ENCODE peak calls at places on chromosome 17, in nine cellular contexts. One of them, this sample, is unnamed.

GRCh38 chr17:30554839-30555751 is 77.9 kb downstream of the GOSR1 start:
- DNase-seq in mucosa of descending colon: no peak
- DNase-seq in activated CD8-positive, alpha-beta memory T cell treated with anti-CD3 and anti-CD28 coated beads, Interleukin-2, amount 50 U/mL, for 48 hours: peak
- DNase-seq in central memory CD4-positive, alpha-beta T cell: no peak
- DNase-seq in GM23248: peak
- DNase-seq in activated T-cell treated with anti-CD3 and anti-CD28 coated beads for 48 hours: no peak
- DNase-seq in NCI-H146: peak
- DNase-seq in activated gamma-delta T cell treated with Interleukin-2 at 50 U/mL for 16 hours: no peak
- DNase-seq in GF-D8: no peak
- DNase-seq in this sample: no peak

GRCh38 chr17:77318491-77319210 is 177.9 kb downstream of the SEC14L1 start:
- DNase-seq in mucosa of descending colon: peak
- DNase-seq in activated CD8-positive, alpha-beta memory T cell treated with anti-CD3 and anti-CD28 coated beads, Interleukin-2, amount 50 U/mL, for 48 hours: no peak
- DNase-seq in central memory CD4-positive, alpha-beta T cell: no peak
- DNase-seq in GM23248: peak
- DNase-seq in activated T-cell treated with anti-CD3 and anti-CD28 coated beads for 48 hours: no peak
- DNase-seq in NCI-H146: no peak
- DNase-seq in activated gamma-delta T cell treated with Interleukin-2 at 50 U/mL for 16 hours: no peak
- DNase-seq in GF-D8: no peak
- DNase-seq in this sample: no peak

GRCh38 chr17:292016-292415 is 60.6 kb downstream of the RPH3AL start:
- DNase-seq in mucosa of descending colon: peak
- DNase-seq in activated CD8-positive, alpha-beta memory T cell treated with anti-CD3 and anti-CD28 coated beads, Interleukin-2, amount 50 U/mL, for 48 hours: no peak
- DNase-seq in central memory CD4-positive, alpha-beta T cell: no peak
- DNase-seq in GM23248: no peak
- DNase-seq in activated T-cell treated with anti-CD3 and anti-CD28 coated beads for 48 hours: no peak
- DNase-seq in NCI-H146: no peak
- DNase-seq in activated gamma-delta T cell treated with Interleukin-2 at 50 U/mL for 16 hours: no peak
- DNase-seq in GF-D8: no peak
- DNase-seq in this sample: no peak

GRCh38 chr17:561118-561517 is 153.5 kb downstream of the VPS53 start:
- DNase-seq in mucosa of descending colon: no peak
- DNase-seq in activated CD8-positive, alpha-beta memory T cell treated with anti-CD3 and anti-CD28 coated beads, Interleukin-2, amount 50 U/mL, for 48 hours: no peak
- DNase-seq in central memory CD4-positive, alpha-beta T cell: no peak
- DNase-seq in GM23248: peak
- DNase-seq in activated T-cell treated with anti-CD3 and anti-CD28 coated beads for 48 hours: peak
- DNase-seq in NCI-H146: no peak
- DNase-seq in activated gamma-delta T cell treated with Interleukin-2 at 50 U/mL for 16 hours: no peak
- DNase-seq in GF-D8: no peak
- DNase-seq in this sample: no peak

GRCh38 chr17:72719582-72720493 is 372.6 kb downstream of the SLC39A11 start:
- DNase-seq in mucosa of descending colon: no peak
- DNase-seq in activated CD8-positive, alpha-beta memory T cell treated with anti-CD3 and anti-CD28 coated beads, Interleukin-2, amount 50 U/mL, for 48 hours: peak
- DNase-seq in central memory CD4-positive, alpha-beta T cell: peak
- DNase-seq in GM23248: no peak
- DNase-seq in activated T-cell treated with anti-CD3 and anti-CD28 coated beads for 48 hours: peak
- DNase-seq in NCI-H146: no peak
- DNase-seq in activated gamma-delta T cell treated with Interleukin-2 at 50 U/mL for 16 hours: peak
- DNase-seq in GF-D8: no peak
- DNase-seq in this sample: no peak

GRCh38 chr17:17836818-17837379 is at the start of gene SREBF1:
- DNase-seq in mucosa of descending colon: peak
- DNase-seq in activated CD8-positive, alpha-beta memory T cell treated with anti-CD3 and anti-CD28 coated beads, Interleukin-2, amount 50 U/mL, for 48 hours: peak
- DNase-seq in central memory CD4-positive, alpha-beta T cell: peak
- DNase-seq in GM23248: peak
- DNase-seq in activated T-cell treated with anti-CD3 and anti-CD28 coated beads for 48 hours: peak
- DNase-seq in NCI-H146: peak
- DNase-seq in activated gamma-delta T cell treated with Interleukin-2 at 50 U/mL for 16 hours: peak
- DNase-seq in GF-D8: peak
- DNase-seq in this sample: no peak

GRCh38 chr17:11039342-11039741 is 201.5 kb upstream of the PIRT start:
- DNase-seq in mucosa of descending colon: no peak
- DNase-seq in activated CD8-positive, alpha-beta memory T cell treated with anti-CD3 and anti-CD28 coated beads, Interleukin-2, amount 50 U/mL, for 48 hours: no peak
- DNase-seq in central memory CD4-positive, alpha-beta T cell: no peak
- DNase-seq in GM23248: no peak
- DNase-seq in activated T-cell treated with anti-CD3 and anti-CD28 coated beads for 48 hours: no peak
- DNase-seq in NCI-H146: no peak
- DNase-seq in activated gamma-delta T cell treated with Interleukin-2 at 50 U/mL for 16 hours: no peak
- DNase-seq in GF-D8: no peak
- DNase-seq in this sample: no peak

GRCh38 chr17:31780436-31780835 is 78.6 kb downstream of the COPRS start:
- DNase-seq in mucosa of descending colon: no peak
- DNase-seq in activated CD8-positive, alpha-beta memory T cell treated with anti-CD3 and anti-CD28 coated beads, Interleukin-2, amount 50 U/mL, for 48 hours: no peak
- DNase-seq in central memory CD4-positive, alpha-beta T cell: no peak
- DNase-seq in GM23248: peak
- DNase-seq in activated T-cell treated with anti-CD3 and anti-CD28 coated beads for 48 hours: no peak
- DNase-seq in NCI-H146: no peak
- DNase-seq in activated gamma-delta T cell treated with Interleukin-2 at 50 U/mL for 16 hours: no peak
- DNase-seq in GF-D8: no peak
- DNase-seq in this sample: no peak

GRCh38 chr17:5557485-5557884 is 26.8 kb downstream of the NLRP1 start:
- DNase-seq in mucosa of descending colon: no peak
- DNase-seq in activated CD8-positive, alpha-beta memory T cell treated with anti-CD3 and anti-CD28 coated beads, Interleukin-2, amount 50 U/mL, for 48 hours: no peak
- DNase-seq in central memory CD4-positive, alpha-beta T cell: no peak
- DNase-seq in GM23248: peak
- DNase-seq in activated T-cell treated with anti-CD3 and anti-CD28 coated beads for 48 hours: no peak
- DNase-seq in NCI-H146: no peak
- DNase-seq in activated gamma-delta T cell treated with Interleukin-2 at 50 U/mL for 16 hours: no peak
- DNase-seq in GF-D8: no peak
- DNase-seq in this sample: no peak

GRCh38 chr17:67210915-67211314 is 34.1 kb downstream of the HELZ start:
- DNase-seq in mucosa of descending colon: no peak
- DNase-seq in activated CD8-positive, alpha-beta memory T cell treated with anti-CD3 and anti-CD28 coated beads, Interleukin-2, amount 50 U/mL, for 48 hours: no peak
- DNase-seq in central memory CD4-positive, alpha-beta T cell: no peak
- DNase-seq in GM23248: no peak
- DNase-seq in activated T-cell treated with anti-CD3 and anti-CD28 coated beads for 48 hours: no peak
- DNase-seq in NCI-H146: no peak
- DNase-seq in activated gamma-delta T cell treated with Interleukin-2 at 50 U/mL for 16 hours: no peak
- DNase-seq in GF-D8: no peak
- DNase-seq in this sample: no peak

GRCh38 chr17:81865733-81866439 is 5.3 kb downstream of the ARHGDIA start:
- DNase-seq in mucosa of descending colon: peak
- DNase-seq in activated CD8-positive, alpha-beta memory T cell treated with anti-CD3 and anti-CD28 coated beads, Interleukin-2, amount 50 U/mL, for 48 hours: peak
- DNase-seq in central memory CD4-positive, alpha-beta T cell: no peak
- DNase-seq in GM23248: peak
- DNase-seq in activated T-cell treated with anti-CD3 and anti-CD28 coated beads for 48 hours: no peak
- DNase-seq in NCI-H146: no peak
- DNase-seq in activated gamma-delta T cell treated with Interleukin-2 at 50 U/mL for 16 hours: no peak
- DNase-seq in GF-D8: no peak
- DNase-seq in this sample: no peak

GRCh38 chr17:15957608-15958307 is 12.8 kb downstream of the ADORA2B start:
- DNase-seq in mucosa of descending colon: no peak
- DNase-seq in activated CD8-positive, alpha-beta memory T cell treated with anti-CD3 and anti-CD28 coated beads, Interleukin-2, amount 50 U/mL, for 48 hours: no peak
- DNase-seq in central memory CD4-positive, alpha-beta T cell: no peak
- DNase-seq in GM23248: no peak
- DNase-seq in activated T-cell treated with anti-CD3 and anti-CD28 coated beads for 48 hours: no peak
- DNase-seq in NCI-H146: no peak
- DNase-seq in activated gamma-delta T cell treated with Interleukin-2 at 50 U/mL for 16 hours: no peak
- DNase-seq in GF-D8: no peak
- DNase-seq in this sample: no peak

GRCh38 chr17:64262422-64263260 is at the start of gene TEX2:
- DNase-seq in mucosa of descending colon: peak
- DNase-seq in activated CD8-positive, alpha-beta memory T cell treated with anti-CD3 and anti-CD28 coated beads, Interleukin-2, amount 50 U/mL, for 48 hours: peak
- DNase-seq in central memory CD4-positive, alpha-beta T cell: peak
- DNase-seq in GM23248: peak
- DNase-seq in activated T-cell treated with anti-CD3 and anti-CD28 coated beads for 48 hours: peak
- DNase-seq in NCI-H146: peak
- DNase-seq in activated gamma-delta T cell treated with Interleukin-2 at 50 U/mL for 16 hours: peak
- DNase-seq in GF-D8: peak
- DNase-seq in this sample: no peak

GRCh38 chr17:55564077-55564476 is 52.8 kb upstream of the SMIM36 start:
- DNase-seq in mucosa of descending colon: no peak
- DNase-seq in activated CD8-positive, alpha-beta memory T cell treated with anti-CD3 and anti-CD28 coated beads, Interleukin-2, amount 50 U/mL, for 48 hours: no peak
- DNase-seq in central memory CD4-positive, alpha-beta T cell: no peak
- DNase-seq in GM23248: peak
- DNase-seq in activated T-cell treated with anti-CD3 and anti-CD28 coated beads for 48 hours: no peak
- DNase-seq in NCI-H146: no peak
- DNase-seq in activated gamma-delta T cell treated with Interleukin-2 at 50 U/mL for 16 hours: no peak
- DNase-seq in GF-D8: no peak
- DNase-seq in this sample: no peak

GRCh38 chr17:65389956-65390355 is 171.5 kb downstream of the AXIN2 start:
- DNase-seq in mucosa of descending colon: no peak
- DNase-seq in activated CD8-positive, alpha-beta memory T cell treated with anti-CD3 and anti-CD28 coated beads, Interleukin-2, amount 50 U/mL, for 48 hours: no peak
- DNase-seq in central memory CD4-positive, alpha-beta T cell: no peak
- DNase-seq in GM23248: peak
- DNase-seq in activated T-cell treated with anti-CD3 and anti-CD28 coated beads for 48 hours: no peak
- DNase-seq in NCI-H146: no peak
- DNase-seq in activated gamma-delta T cell treated with Interleukin-2 at 50 U/mL for 16 hours: no peak
- DNase-seq in GF-D8: no peak
- DNase-seq in this sample: no peak

GRCh38 chr17:72661093-72661944 is 431.2 kb downstream of the SLC39A11 start:
- DNase-seq in mucosa of descending colon: no peak
- DNase-seq in activated CD8-positive, alpha-beta memory T cell treated with anti-CD3 and anti-CD28 coated beads, Interleukin-2, amount 50 U/mL, for 48 hours: no peak
- DNase-seq in central memory CD4-positive, alpha-beta T cell: no peak
- DNase-seq in GM23248: no peak
- DNase-seq in activated T-cell treated with anti-CD3 and anti-CD28 coated beads for 48 hours: no peak
- DNase-seq in NCI-H146: peak
- DNase-seq in activated gamma-delta T cell treated with Interleukin-2 at 50 U/mL for 16 hours: no peak
- DNase-seq in GF-D8: no peak
- DNase-seq in this sample: no peak

GRCh38 chr17:63997341-63998048 is 656 bp upstream of the PRR29 start:
- DNase-seq in mucosa of descending colon: no peak
- DNase-seq in activated CD8-positive, alpha-beta memory T cell treated with anti-CD3 and anti-CD28 coated beads, Interleukin-2, amount 50 U/mL, for 48 hours: no peak
- DNase-seq in central memory CD4-positive, alpha-beta T cell: no peak
- DNase-seq in GM23248: peak
- DNase-seq in activated T-cell treated with anti-CD3 and anti-CD28 coated beads for 48 hours: no peak
- DNase-seq in NCI-H146: no peak
- DNase-seq in activated gamma-delta T cell treated with Interleukin-2 at 50 U/mL for 16 hours: no peak
- DNase-seq in GF-D8: no peak
- DNase-seq in this sample: no peak

GRCh38 chr17:7304179-7304578 is 3.2 kb upstream of the EIF5A start:
- DNase-seq in mucosa of descending colon: no peak
- DNase-seq in activated CD8-positive, alpha-beta memory T cell treated with anti-CD3 and anti-CD28 coated beads, Interleukin-2, amount 50 U/mL, for 48 hours: no peak
- DNase-seq in central memory CD4-positive, alpha-beta T cell: no peak
- DNase-seq in GM23248: no peak
- DNase-seq in activated T-cell treated with anti-CD3 and anti-CD28 coated beads for 48 hours: no peak
- DNase-seq in NCI-H146: no peak
- DNase-seq in activated gamma-delta T cell treated with Interleukin-2 at 50 U/mL for 16 hours: no peak
- DNase-seq in GF-D8: no peak
- DNase-seq in this sample: no peak

GRCh38 chr17:6455321-6455705 is 11.1 kb downstream of the PIMREG start:
- DNase-seq in mucosa of descending colon: peak
- DNase-seq in activated CD8-positive, alpha-beta memory T cell treated with anti-CD3 and anti-CD28 coated beads, Interleukin-2, amount 50 U/mL, for 48 hours: no peak
- DNase-seq in central memory CD4-positive, alpha-beta T cell: peak
- DNase-seq in GM23248: no peak
- DNase-seq in activated T-cell treated with anti-CD3 and anti-CD28 coated beads for 48 hours: peak
- DNase-seq in NCI-H146: no peak
- DNase-seq in activated gamma-delta T cell treated with Interleukin-2 at 50 U/mL for 16 hours: peak
- DNase-seq in GF-D8: no peak
- DNase-seq in this sample: no peak

GRCh38 chr17:9185688-9186289 is 164.5 kb downstream of the NTN1 start:
- DNase-seq in mucosa of descending colon: no peak
- DNase-seq in activated CD8-positive, alpha-beta memory T cell treated with anti-CD3 and anti-CD28 coated beads, Interleukin-2, amount 50 U/mL, for 48 hours: no peak
- DNase-seq in central memory CD4-positive, alpha-beta T cell: no peak
- DNase-seq in GM23248: no peak
- DNase-seq in activated T-cell treated with anti-CD3 and anti-CD28 coated beads for 48 hours: no peak
- DNase-seq in NCI-H146: peak
- DNase-seq in activated gamma-delta T cell treated with Interleukin-2 at 50 U/mL for 16 hours: no peak
- DNase-seq in GF-D8: no peak
- DNase-seq in this sample: no peak

GRCh38 chr17:79892457-79893236 is 53.4 kb upstream of the CBX4 start:
- DNase-seq in mucosa of descending colon: peak
- DNase-seq in activated CD8-positive, alpha-beta memory T cell treated with anti-CD3 and anti-CD28 coated beads, Interleukin-2, amount 50 U/mL, for 48 hours: no peak
- DNase-seq in central memory CD4-positive, alpha-beta T cell: no peak
- DNase-seq in GM23248: no peak
- DNase-seq in activated T-cell treated with anti-CD3 and anti-CD28 coated beads for 48 hours: no peak
- DNase-seq in NCI-H146: peak
- DNase-seq in activated gamma-delta T cell treated with Interleukin-2 at 50 U/mL for 16 hours: no peak
- DNase-seq in GF-D8: no peak
- DNase-seq in this sample: no peak

GRCh38 chr17:42655528-42655927 is 3.6 kb upstream of the TUBG2 start:
- DNase-seq in mucosa of descending colon: no peak
- DNase-seq in activated CD8-positive, alpha-beta memory T cell treated with anti-CD3 and anti-CD28 coated beads, Interleukin-2, amount 50 U/mL, for 48 hours: no peak
- DNase-seq in central memory CD4-positive, alpha-beta T cell: no peak
- DNase-seq in GM23248: peak
- DNase-seq in activated T-cell treated with anti-CD3 and anti-CD28 coated beads for 48 hours: no peak
- DNase-seq in NCI-H146: no peak
- DNase-seq in activated gamma-delta T cell treated with Interleukin-2 at 50 U/mL for 16 hours: no peak
- DNase-seq in GF-D8: no peak
- DNase-seq in this sample: no peak

GRCh38 chr17:45224671-45225050 is 3.0 kb downstream of the FMNL1 start:
- DNase-seq in mucosa of descending colon: peak
- DNase-seq in activated CD8-positive, alpha-beta memory T cell treated with anti-CD3 and anti-CD28 coated beads, Interleukin-2, amount 50 U/mL, for 48 hours: peak
- DNase-seq in central memory CD4-positive, alpha-beta T cell: no peak
- DNase-seq in GM23248: no peak
- DNase-seq in activated T-cell treated with anti-CD3 and anti-CD28 coated beads for 48 hours: no peak
- DNase-seq in NCI-H146: no peak
- DNase-seq in activated gamma-delta T cell treated with Interleukin-2 at 50 U/mL for 16 hours: no peak
- DNase-seq in GF-D8: no peak
- DNase-seq in this sample: no peak

GRCh38 chr17:65039349-65039988 is 17.1 kb downstream of the GNA13 start:
- DNase-seq in mucosa of descending colon: no peak
- DNase-seq in activated CD8-positive, alpha-beta memory T cell treated with anti-CD3 and anti-CD28 coated beads, Interleukin-2, amount 50 U/mL, for 48 hours: no peak
- DNase-seq in central memory CD4-positive, alpha-beta T cell: peak
- DNase-seq in GM23248: no peak
- DNase-seq in activated T-cell treated with anti-CD3 and anti-CD28 coated beads for 48 hours: no peak
- DNase-seq in NCI-H146: no peak
- DNase-seq in activated gamma-delta T cell treated with Interleukin-2 at 50 U/mL for 16 hours: peak
- DNase-seq in GF-D8: no peak
- DNase-seq in this sample: no peak

GRCh38 chr17:65609749-65610148 is 48.3 kb upstream of the AXIN2 start:
- DNase-seq in mucosa of descending colon: no peak
- DNase-seq in activated CD8-positive, alpha-beta memory T cell treated with anti-CD3 and anti-CD28 coated beads, Interleukin-2, amount 50 U/mL, for 48 hours: no peak
- DNase-seq in central memory CD4-positive, alpha-beta T cell: no peak
- DNase-seq in GM23248: no peak
- DNase-seq in activated T-cell treated with anti-CD3 and anti-CD28 coated beads for 48 hours: no peak
- DNase-seq in NCI-H146: no peak
- DNase-seq in activated gamma-delta T cell treated with Interleukin-2 at 50 U/mL for 16 hours: no peak
- DNase-seq in GF-D8: no peak
- DNase-seq in this sample: no peak

GRCh38 chr17:41171881-41172280 is 3.9 kb upstream of the KRTAP4-3 start:
- DNase-seq in mucosa of descending colon: no peak
- DNase-seq in activated CD8-positive, alpha-beta memory T cell treated with anti-CD3 and anti-CD28 coated beads, Interleukin-2, amount 50 U/mL, for 48 hours: no peak
- DNase-seq in central memory CD4-positive, alpha-beta T cell: no peak
- DNase-seq in GM23248: peak
- DNase-seq in activated T-cell treated with anti-CD3 and anti-CD28 coated beads for 48 hours: no peak
- DNase-seq in NCI-H146: no peak
- DNase-seq in activated gamma-delta T cell treated with Interleukin-2 at 50 U/mL for 16 hours: no peak
- DNase-seq in GF-D8: no peak
- DNase-seq in this sample: no peak

GRCh38 chr17:63826468-63827001 is 696 bp upstream of the PSMC5 start:
- DNase-seq in mucosa of descending colon: no peak
- DNase-seq in activated CD8-positive, alpha-beta memory T cell treated with anti-CD3 and anti-CD28 coated beads, Interleukin-2, amount 50 U/mL, for 48 hours: peak
- DNase-seq in central memory CD4-positive, alpha-beta T cell: peak
- DNase-seq in GM23248: peak
- DNase-seq in activated T-cell treated with anti-CD3 and anti-CD28 coated beads for 48 hours: no peak
- DNase-seq in NCI-H146: peak
- DNase-seq in activated gamma-delta T cell treated with Interleukin-2 at 50 U/mL for 16 hours: no peak
- DNase-seq in GF-D8: no peak
- DNase-seq in this sample: no peak

GRCh38 chr17:68292689-68293040 is 1.4 kb downstream of the ARSG start:
- DNase-seq in mucosa of descending colon: no peak
- DNase-seq in activated CD8-positive, alpha-beta memory T cell treated with anti-CD3 and anti-CD28 coated beads, Interleukin-2, amount 50 U/mL, for 48 hours: no peak
- DNase-seq in central memory CD4-positive, alpha-beta T cell: no peak
- DNase-seq in GM23248: no peak
- DNase-seq in activated T-cell treated with anti-CD3 and anti-CD28 coated beads for 48 hours: no peak
- DNase-seq in NCI-H146: no peak
- DNase-seq in activated gamma-delta T cell treated with Interleukin-2 at 50 U/mL for 16 hours: no peak
- DNase-seq in GF-D8: no peak
- DNase-seq in this sample: no peak

GRCh38 chr17:71163121-71163812 is 957.6 kb upstream of the SOX9 start:
- DNase-seq in mucosa of descending colon: no peak
- DNase-seq in activated CD8-positive, alpha-beta memory T cell treated with anti-CD3 and anti-CD28 coated beads, Interleukin-2, amount 50 U/mL, for 48 hours: no peak
- DNase-seq in central memory CD4-positive, alpha-beta T cell: no peak
- DNase-seq in GM23248: no peak
- DNase-seq in activated T-cell treated with anti-CD3 and anti-CD28 coated beads for 48 hours: no peak
- DNase-seq in NCI-H146: peak
- DNase-seq in activated gamma-delta T cell treated with Interleukin-2 at 50 U/mL for 16 hours: no peak
- DNase-seq in GF-D8: no peak
- DNase-seq in this sample: no peak

GRCh38 chr17:44587339-44587738 is 30.1 kb downstream of the FZD2 start:
- DNase-seq in mucosa of descending colon: no peak
- DNase-seq in activated CD8-positive, alpha-beta memory T cell treated with anti-CD3 and anti-CD28 coated beads, Interleukin-2, amount 50 U/mL, for 48 hours: no peak
- DNase-seq in central memory CD4-positive, alpha-beta T cell: no peak
- DNase-seq in GM23248: peak
- DNase-seq in activated T-cell treated with anti-CD3 and anti-CD28 coated beads for 48 hours: no peak
- DNase-seq in NCI-H146: no peak
- DNase-seq in activated gamma-delta T cell treated with Interleukin-2 at 50 U/mL for 16 hours: no peak
- DNase-seq in GF-D8: no peak
- DNase-seq in this sample: no peak

GRCh38 chr17:50924300-50924699 is 58.1 kb upstream of the TOB1 start:
- DNase-seq in mucosa of descending colon: no peak
- DNase-seq in activated CD8-positive, alpha-beta memory T cell treated with anti-CD3 and anti-CD28 coated beads, Interleukin-2, amount 50 U/mL, for 48 hours: no peak
- DNase-seq in central memory CD4-positive, alpha-beta T cell: no peak
- DNase-seq in GM23248: no peak
- DNase-seq in activated T-cell treated with anti-CD3 and anti-CD28 coated beads for 48 hours: no peak
- DNase-seq in NCI-H146: no peak
- DNase-seq in activated gamma-delta T cell treated with Interleukin-2 at 50 U/mL for 16 hours: no peak
- DNase-seq in GF-D8: no peak
- DNase-seq in this sample: no peak